ENCODE peak calls at places on chromosomes 2 and 18, in eight cellular contexts. F is stimulated activated CD4-positive, alpha-beta T cell treated with anti-CD3 and anti-CD28 coated beads, TNF-alpha, amount 100 ng/mL, for 48 hours; T is amniotic stem cell; J is AG10803; K is NCI-H748 treated with DMSO at 0.1 percent for 48 hours; B is GM13977; P is NCI-H2171 treated with DMSO at 0.1 percent for 48 hours; U is HEK293T. M is an unnamed sample.

GRCh38 chr18:8982416-8983183 is 119.9 kb upstream of the NDUFV2 start:
- DNase-seq in F (no peak), T (peak), B (peak), J (peak), U (peak), K (peak), P (peak), M (no peak)

GRCh38 chr2:160224060-160224459 is 24.0 kb upstream of the ITGB6 start:
- DNase-seq in F (peak), U (peak), J (peak), K (no peak), P (no peak), B (peak), T (peak), M (no peak)

GRCh38 chr2:191656389-191656788 is 21.5 kb upstream of the NABP1 start:
- DNase-seq in K (no peak), U (no peak), B (no peak), T (no peak), J (peak), P (no peak), F (no peak), M (no peak)

GRCh38 chr2:25251461-25252273 is 83.3 kb upstream of the POMC start:
- DNase-seq in P (peak), T (no peak), B (peak), U (no peak), F (no peak), J (peak), K (no peak), M (no peak)

GRCh38 chr2:241989074-241989473 is 119.5 kb downstream of the RTP5 start:
- DNase-seq in K (no peak), J (no peak), U (no peak), B (no peak), T (no peak), P (no peak), F (no peak), M (no peak)

GRCh38 chr2:237165405-237166276 is 80.0 kb downstream of the COPS8 start:
- DNase-seq in K (no peak), U (peak), B (no peak), T (no peak), J (no peak), P (peak), F (no peak), M (no peak)

GRCh38 chr2:234967201-234967873 is 15.5 kb downstream of the SH3BP4 start:
- DNase-seq in P (no peak), K (no peak), B (no peak), F (no peak), U (no peak), T (no peak), J (no peak), M (no peak)

GRCh38 chr18:54957295-54957694 is 2.0 kb downstream of the CCDC68 start:
- DNase-seq in B (no peak), T (no peak), F (no peak), U (no peak), J (no peak), P (no peak), K (no peak), M (no peak)

GRCh38 chr2:218719457-218719856 is 8.8 kb downstream of the TTLL4 start:
- DNase-seq in P (no peak), T (no peak), K (no peak), B (no peak), U (no peak), F (no peak), J (no peak), M (no peak)

GRCh38 chr2:7915302-7916200 is 766.3 kb upstream of the ID2 start:
- DNase-seq in F (no peak), U (no peak), B (no peak), T (no peak), K (no peak), J (peak), P (no peak), M (no peak)

GRCh38 chr2:64112016-64112415 is 32.2 kb downstream of the PELI1 start:
- DNase-seq in U (no peak), J (no peak), B (no peak), F (no peak), T (no peak), K (no peak), P (no peak), M (no peak)

GRCh38 chr2:122471779-122472178 is 716.3 kb downstream of the TSN start:
- DNase-seq in P (no peak), U (no peak), J (no peak), K (no peak), T (no peak), B (no peak), F (no peak), M (no peak)

GRCh38 chr2:63050916-63051794 is 525 bp downstream of the OTX1 start:
- DNase-seq in T (no peak), J (no peak), U (peak), F (peak), B (peak), K (no peak), P (peak), M (no peak)

GRCh38 chr2:31312898-31313297 is 78.9 kb downstream of the EHD3 start:
- DNase-seq in K (no peak), J (peak), B (no peak), F (no peak), U (no peak), T (peak), P (no peak), M (no peak)

GRCh38 chr2:218406949-218407703 is 7.5 kb downstream of the CTDSP1 start:
- DNase-seq in K (peak), P (peak), J (peak), B (no peak), F (no peak), U (no peak), T (no peak), M (peak)

GRCh38 chr2:84914334-84914733 is 8.9 kb downstream of the TMSB10 start:
- DNase-seq in U (no peak), B (no peak), T (no peak), F (no peak), K (no peak), P (no peak), J (no peak), M (no peak)

GRCh38 chr2:218393750-218394290 is 5.8 kb upstream of the CTDSP1 start:
- DNase-seq in J (no peak), U (no peak), F (no peak), T (no peak), B (no peak), K (no peak), P (no peak), M (no peak)

GRCh38 chr2:200252661-200253067 is 53.8 kb upstream of the SPATS2L start:
- DNase-seq in P (no peak), U (no peak), B (no peak), K (no peak), J (peak), F (no peak), T (peak), M (no peak)

GRCh38 chr2:70094978-70095832 is 7.9 kb downstream of the PCBP1 start:
- DNase-seq in U (no peak), B (peak), J (peak), K (no peak), P (no peak), T (no peak), F (no peak), M (peak)

GRCh38 chr18:9969247-9969646 is 55.4 kb downstream of the VAPA start:
- DNase-seq in F (no peak), B (no peak), J (no peak), U (no peak), P (no peak), T (no peak), K (no peak), M (no peak)

GRCh38 chr2:237297421-237298155 is 116.4 kb downstream of the COL6A3 start:
- DNase-seq in K (no peak), T (no peak), B (no peak), F (no peak), J (no peak), U (no peak), P (no peak), M (no peak)

GRCh38 chr2:9982248-9982647 is 30.8 kb downstream of the GRHL1 start:
- DNase-seq in B (no peak), F (no peak), P (no peak), T (no peak), J (peak), K (no peak), U (no peak), M (no peak)

GRCh38 chr2:202278036-202278760 is 12.6 kb downstream of the NOP58 start:
- DNase-seq in J (peak), K (no peak), P (no peak), F (no peak), B (peak), U (no peak), T (no peak), M (no peak)

GRCh38 chr2:113876503-113877387 is 13.1 kb upstream of the ACTR3 start:
- DNase-seq in B (no peak), U (no peak), F (peak), J (no peak), P (peak), K (no peak), T (no peak), M (no peak)

GRCh38 chr2:160210599-160211138 is 10.6 kb upstream of the ITGB6 start:
- DNase-seq in T (no peak), P (no peak), F (peak), K (peak), U (peak), J (peak), B (peak), M (no peak)

GRCh38 chr2:22855081-22855480 is 529.9 kb upstream of the KLHL29 start:
- DNase-seq in U (no peak), B (no peak), T (no peak), J (no peak), P (no peak), F (no peak), K (peak), M (no peak)

GRCh38 chr18:62326646-62327348 is 1.7 kb downstream of the TNFRSF11A start:
- DNase-seq in J (no peak), P (no peak), T (no peak), F (no peak), K (no peak), B (no peak), U (no peak), M (no peak)

GRCh38 chr18:26457611-26458350 is 90.6 kb downstream of the KCTD1 start:
- DNase-seq in B (no peak), U (no peak), K (no peak), P (peak), F (no peak), J (no peak), T (no peak), M (peak)

GRCh38 chr18:56127322-56128099 is 510.9 kb downstream of the TXNL1 start:
- DNase-seq in J (peak), K (no peak), F (no peak), U (no peak), B (no peak), T (no peak), P (no peak), M (no peak)

GRCh38 chr2:190344275-190344827 is 962 bp downstream of the INPP1 start:
- DNase-seq in K (peak), U (peak), P (no peak), B (peak), J (peak), F (no peak), T (no peak), M (no peak)

M was measured in occipital lobe.